ENCODE peak calls at places on chromosomes 11 and 22, in four cellular contexts. D, J, L and H are unnamed samples.

GRCh38 chr11:124039557-124039956 is 1.6 kb downstream of the OR10G7 start:
- DNase-seq in D (no peak), J (no peak), L (no peak), H (no peak)

GRCh38 chr11:109641549-109641948 is 219.6 kb downstream of the C11orf87 start:
- DNase-seq in D (no peak), J (no peak), L (peak), H (no peak)

GRCh38 chr11:34604909-34605308 is 16.0 kb upstream of the EHF start:
- DNase-seq in D (no peak), J (no peak), L (no peak), H (no peak)

GRCh38 chr11:57480409-57481137 is 20.2 kb downstream of the RTN4RL2 start:
- DNase-seq in D (no peak), J (peak), L (peak), H (no peak)

GRCh38 chr22:27662359-27663030 is 139.1 kb downstream of the MN1 start:
- DNase-seq in D (no peak), J (no peak), L (peak), H (no peak)

GRCh38 chr22:36303874-36304273 is 50.9 kb downstream of the APOL1 start:
- DNase-seq in D (no peak), J (no peak), L (no peak), H (no peak)

GRCh38 chr11:79594839-79595238 is 154.0 kb upstream of the TENM4 start:
- DNase-seq in D (no peak), J (no peak), L (no peak), H (no peak)

GRCh38 chr11:79957702-79958101 is 516.9 kb upstream of the TENM4 start:
- DNase-seq in D (no peak), J (no peak), L (no peak), H (no peak)

GRCh38 chr11:57493507-57494503 is 21.7 kb downstream of the SLC43A1 start:
- DNase-seq in D (peak), J (peak), L (peak), H (no peak)

GRCh38 chr22:30362632-30363281 is 6.0 kb downstream of the CCDC157 start:
- DNase-seq in D (no peak), J (no peak), L (no peak), H (no peak)

GRCh38 chr22:20494978-20495860 is at the start of gene KLHL22:
- DNase-seq in D (no peak), J (peak), L (peak), H (no peak)

GRCh38 chr11:70618471-70619101 is 220.3 kb downstream of the CTTN start:
- DNase-seq in D (no peak), J (no peak), L (no peak), H (no peak)